ENCODE peak calls at places on chromosome 10, in four cellular contexts. I is upper lobe of right lung, N is fibroblast of lung, C is stomach. J is an unnamed sample.

GRCh38 chr10:79049931-79050895 is 18.6 kb upstream of the ZMIZ1 start:
- DNase-seq in I (peak; percentile 39), N (no peak), C (no peak), J (peak; percentile 10)

GRCh38 chr10:82982110-82982608 is 1107.2 kb downstream of the NRG3 start:
- DNase-seq in I (no peak), N (peak; percentile 88), C (no peak), J (peak; percentile 90)

GRCh38 chr10:88903715-88904114 is 23.7 kb downstream of the STAMBPL1 start:
- DNase-seq in I (no peak), N (no peak), C (no peak), J (no peak)

GRCh38 chr10:5619366-5620211 is 46.8 kb downstream of the ASB13 start:
- DNase-seq in I (no peak), N (peak; percentile 35), C (no peak), J (no peak)

GRCh38 chr10:69356187-69356586 is 60.5 kb downstream of the TACR2 start:
- DNase-seq in I (no peak), N (no peak), C (no peak), J (no peak)

GRCh38 chr10:130425169-130425568 is 289.0 kb downstream of the GLRX3 start:
- DNase-seq in I (no peak), N (no peak), C (no peak), J (no peak)

GRCh38 chr10:97090035-97090434 is 95.7 kb downstream of the SLIT1 start:
- DNase-seq in I (no peak), N (no peak), C (no peak), J (no peak)

GRCh38 chr10:86968271-86968993 is at the start of gene ADIRF:
- DNase-seq in I (peak; percentile 86), N (no peak), C (peak; percentile 67), J (no peak)

GRCh38 chr10:120392245-120392644 is 64.8 kb upstream of the PLPP4 start:
- DNase-seq in I (no peak), N (no peak), C (no peak), J (no peak)

GRCh38 chr10:43060291-43060690 is 16.6 kb upstream of the RET start:
- DNase-seq in I (no peak), N (no peak), C (peak; percentile 46), J (no peak)

GRCh38 chr10:43396928-43397624 is 11.9 kb downstream of the HNRNPF start:
- DNase-seq in I (peak; percentile 96), N (peak; percentile 76), C (peak; percentile 94), J (peak; percentile 79)

GRCh38 chr10:92880233-92880861 is 32.0 kb downstream of the EXOC6 start:
- DNase-seq in I (no peak), N (peak; percentile 76), C (no peak), J (peak; percentile 84)

GRCh38 chr10:96743988-96744585 is 23.8 kb upstream of the PIK3AP1 start:
- DNase-seq in I (no peak), N (peak; percentile 6), C (no peak), J (peak; percentile 21)

GRCh38 chr10:91617073-91617580 is 15.7 kb downstream of the PPP1R3C start:
- DNase-seq in I (no peak), N (peak; percentile 96), C (no peak), J (peak; percentile 79)

GRCh38 chr10:97059006-97059871 is 126.5 kb downstream of the SLIT1 start:
- DNase-seq in I (peak; percentile 57), N (no peak), C (no peak), J (no peak)

GRCh38 chr10:102131286-102132170 is 1.3 kb upstream of the PPRC1 start:
- DNase-seq in I (no peak), N (no peak), C (no peak), J (peak; percentile 23)

GRCh38 chr10:93875032-93875358 is 18.8 kb upstream of the SLC35G1 start:
- DNase-seq in I (no peak), N (no peak), C (no peak), J (no peak)

GRCh38 chr10:80465839-80466590 is 11.9 kb downstream of the TSPAN14 start:
- DNase-seq in I (no peak), N (no peak), C (no peak), J (no peak)

GRCh38 chr10:58531084-58531695 is 18.5 kb downstream of the BICC1 start:
- DNase-seq in I (no peak), N (peak; percentile 76), C (peak; percentile 52), J (peak; percentile 87)

GRCh38 chr10:8504436-8504977 is 450.0 kb downstream of the GATA3 start:
- DNase-seq in I (no peak), N (no peak), C (no peak), J (no peak)

DNA sequence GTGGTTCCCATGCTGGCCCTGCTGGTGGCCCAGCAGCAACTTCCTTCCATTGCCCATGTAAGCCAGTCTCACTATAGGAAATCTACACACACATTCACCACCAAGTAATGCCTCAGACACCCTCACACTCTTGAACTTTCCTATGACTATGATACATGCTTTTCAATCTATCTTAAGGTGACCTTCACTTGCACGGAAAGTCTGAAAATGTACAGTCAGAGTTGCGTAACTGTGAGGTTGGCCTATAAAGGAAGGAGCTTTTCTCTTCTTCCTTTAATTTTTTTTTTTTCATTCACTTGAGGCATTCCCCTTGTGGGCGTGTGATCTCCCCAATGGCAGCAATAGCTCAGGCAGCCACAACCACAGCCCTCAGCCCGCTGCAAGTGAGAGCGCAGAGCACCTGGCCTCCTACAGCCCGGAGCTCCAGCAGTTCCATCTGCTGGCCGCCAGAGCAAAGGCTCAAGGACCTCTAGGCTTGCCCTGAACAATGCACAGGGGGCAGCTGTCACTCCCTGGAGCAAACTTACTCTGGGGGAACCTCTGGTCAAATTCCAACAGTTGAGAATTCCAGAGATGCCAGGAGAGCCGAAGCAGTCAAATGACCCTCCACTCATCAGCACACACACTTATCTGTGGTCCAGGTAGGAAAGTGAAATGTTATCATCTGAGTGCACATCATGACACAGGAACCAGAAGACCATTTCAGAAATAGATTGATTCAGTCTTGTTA is 123.1 kb upstream of the ADO start:
- DNase-seq in I (no peak), N (no peak), C (peak; percentile 29), J (no peak)
- TF ChIP-seq CTCF in I (peak; percentile 8), N (no peak), C (no peak), J (no peak)

DNA sequence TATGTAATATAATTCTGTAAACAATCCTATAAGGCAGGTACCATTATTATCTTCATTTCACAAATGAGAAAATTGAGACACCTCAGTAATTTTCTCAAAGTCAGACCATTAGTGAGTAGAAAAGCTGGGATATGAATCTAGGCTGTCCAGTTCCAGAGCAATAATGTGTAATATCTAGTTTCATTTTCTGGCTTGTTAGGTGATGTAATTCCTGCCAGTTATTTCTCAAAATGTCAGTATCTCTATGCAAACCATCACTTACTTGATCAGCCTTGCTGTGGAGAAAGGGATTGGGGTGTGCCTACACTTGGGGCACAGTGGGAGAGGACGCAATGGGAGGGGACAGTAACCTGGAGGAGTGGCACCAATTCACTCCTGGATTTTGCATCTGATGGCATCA is 157.5 kb downstream of the LYZL1 start:
- DNase-seq in I (no peak), N (peak; percentile 55), C (no peak), J (peak; percentile 24)
- H3K4me3 ChIP-seq in I (no peak overlapping the region), N (no peak overlapping the region), C (no peak overlapping the region), J (no peak overlapping the region)

GRCh38 chr10:98339790-98340189 is 71.8 kb upstream of the LOXL4 start:
- DNase-seq in I (no peak), N (no peak), C (no peak), J (no peak)

GRCh38 chr10:98338318-98338717 is 70.3 kb upstream of the LOXL4 start:
- DNase-seq in I (no peak), N (peak; percentile 23), C (no peak), J (peak; percentile 53)

GRCh38 chr10:98338896-98339295 is 70.9 kb upstream of the LOXL4 start:
- DNase-seq in I (no peak), N (peak; percentile 21), C (no peak), J (no peak)

GRCh38 chr10:98340261-98340675 is 72.3 kb upstream of the LOXL4 start:
- DNase-seq in I (no peak), N (no peak), C (no peak), J (peak; percentile 26)

DNA sequence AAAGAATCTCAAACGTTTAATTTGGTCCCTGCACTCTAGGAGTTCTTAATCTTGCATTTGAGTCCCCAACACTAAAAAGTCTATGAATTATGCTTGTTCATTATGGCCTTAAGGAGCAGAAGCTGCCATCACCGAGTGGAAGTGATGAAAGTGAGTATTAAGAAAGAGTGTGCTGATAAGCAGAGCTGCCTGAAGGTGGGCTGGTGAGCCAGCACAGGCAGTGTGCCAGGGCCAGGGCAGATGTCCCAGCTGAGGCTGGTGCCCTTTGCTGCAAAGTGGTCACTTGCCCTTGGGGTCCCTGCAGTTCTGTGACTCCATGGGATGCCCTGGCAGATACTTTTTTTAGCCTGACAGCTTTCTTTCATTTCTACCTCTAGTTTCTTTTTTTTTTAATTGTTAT is 73.0 kb upstream of the LOXL4 start:
- DNase-seq in I (no peak), N (peak; percentile 18), C (no peak), J (peak; percentile 39)
- TF ChIP-seq CTCF in I (no peak), N (peak; percentile 9), C (no peak), J (no peak)

DNA sequence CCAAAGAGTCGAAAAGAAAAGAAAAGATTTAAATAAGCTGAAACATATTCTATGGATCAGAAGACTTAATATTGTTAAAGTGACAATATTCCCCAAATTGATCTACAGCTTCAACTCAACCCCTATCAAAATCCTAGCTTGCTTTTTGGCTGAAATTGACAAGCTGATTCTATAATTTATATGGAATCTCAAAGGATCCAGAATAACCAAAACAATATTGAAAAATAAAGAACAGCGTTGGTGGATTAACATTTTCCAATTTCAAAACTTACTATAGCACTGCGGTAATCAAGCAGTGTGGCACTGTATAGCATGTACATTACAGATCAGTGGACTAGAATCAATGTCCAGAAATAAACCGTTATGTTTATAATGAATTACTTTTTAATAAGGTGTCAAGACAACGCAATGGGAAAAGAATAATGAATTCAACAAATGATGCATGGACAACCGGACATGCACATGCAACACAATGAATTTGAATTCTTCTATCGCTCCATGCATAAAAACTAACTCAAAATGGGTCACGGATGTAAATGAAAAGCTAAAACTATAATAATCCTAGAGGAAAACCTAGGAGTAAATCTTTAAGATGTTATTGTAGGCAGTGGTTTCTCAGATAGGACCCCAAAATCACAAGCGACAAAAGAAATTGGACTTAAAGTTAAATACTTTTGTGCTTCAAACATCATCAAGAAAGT is 1.6 kb upstream of the ALOX5 start:
- DNase-seq in I (no peak), N (no peak), C (no peak), J (no peak)
- H3K4me3 ChIP-seq in I (no peak overlapping the region), N (no peak overlapping the region), C (no peak overlapping the region), J (no peak overlapping the region)

DNA sequence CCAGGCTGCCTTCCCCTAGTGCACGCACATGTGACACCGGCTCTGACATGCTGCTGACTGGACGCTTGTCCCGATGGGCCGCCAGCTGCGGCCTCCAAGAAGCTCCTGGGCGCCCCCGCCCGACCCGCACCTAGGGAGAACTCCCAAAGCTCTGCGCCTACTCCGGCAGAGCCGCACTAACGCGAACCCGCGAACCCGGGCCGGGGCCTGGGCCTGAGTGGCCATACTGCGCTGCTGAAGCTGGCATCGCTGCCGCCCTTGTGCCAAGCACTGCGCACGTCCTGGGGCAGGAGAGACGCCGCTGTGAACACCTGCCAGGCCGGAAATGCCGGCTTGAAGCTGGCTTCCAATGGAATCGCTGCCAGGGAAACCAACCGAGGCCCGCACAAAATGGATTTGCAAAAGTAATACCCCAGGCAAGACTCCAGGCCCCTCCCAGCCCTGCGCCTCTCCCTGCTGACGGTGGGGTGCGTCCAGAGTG is 85.1 kb downstream of the WASHC2A start:
- DNase-seq in I (peak; percentile 63), N (no peak), C (peak; percentile 37), J (no peak)
- TF ChIP-seq CTCF in I (no peak), N (no peak), C (no peak), J (no peak)

GRCh38 chr10:22630229-22631174 is 83.9 kb downstream of the PIP4K2A start:
- DNase-seq in I (no peak), N (peak; percentile 77), C (no peak), J (peak; percentile 69)
- H3K4me3 ChIP-seq in I (no peak overlapping the region), N (no peak overlapping the region), C (no peak overlapping the region), J (no peak overlapping the region)

GRCh38 chr10:105063796-105064195 is 422.7 kb downstream of the SORCS3 start:
- DNase-seq in I (no peak), N (peak; percentile 3), C (peak; percentile 35), J (peak; percentile 1)
- TF ChIP-seq CTCF in I (peak; percentile 32), N (peak; percentile 34), C (no peak), J (no peak)

GRCh38 chr10:3159160-3159559 is 13.4 kb downstream of the PITRM1 start:
- DNase-seq in I (no peak), N (no peak), C (no peak), J (no peak)
- H3K4me3 ChIP-seq in I (no peak overlapping the region), N (no peak overlapping the region), C (no peak overlapping the region), J (no peak overlapping the region)

J was measured in fibroblast of pulmonary artery.